ENCODE peak calls at places on chromosomes 6 and 20, in four cellular contexts. C, G, Z and I are unnamed samples.

GRCh38 chr20:62476074-62476838 is 461 bp upstream of the GATA5 start:
- DNase-seq in Z (peak; percentile 90), G (no peak), C (no peak), I (peak; percentile 82)

GRCh38 chr6:56986611-56987010 is 31.7 kb downstream of the BEND6 start:
- DNase-seq in C (no peak), Z (no peak), G (no peak), I (no peak)

GRCh38 chr20:6466065-6466810 is 301.2 kb upstream of the BMP2 start:
- DNase-seq in Z (no peak), G (no peak), C (peak; percentile 68), I (no peak)

GRCh38 chr6:165636015-165636414 is 27.0 kb downstream of the PDE10A start:
- DNase-seq in G (no peak), Z (no peak), C (no peak), I (no peak)

GRCh38 chr6:148671085-148671484 is 75.7 kb upstream of the UST start:
- DNase-seq in G (no peak), Z (no peak), C (no peak), I (no peak)

GRCh38 chr6:130933712-130934200 is 106.5 kb downstream of the SMLR1 start:
- DNase-seq in C (peak; percentile 98), G (no peak), Z (no peak), I (no peak)

GRCh38 chr6:53359843-53360834 is 11.4 kb upstream of the ELOVL5 start:
- DNase-seq in C (peak; percentile 83), G (no peak), Z (no peak), I (peak; percentile 25)

GRCh38 chr6:35920793-35921732 is at the start of gene SRPK1:
- DNase-seq in Z (peak; percentile 98), C (peak; percentile 87), G (peak; percentile 72), I (peak; percentile 99)

GRCh38 chr20:50876816-50877215 is 54.4 kb downstream of the ADNP start:
- DNase-seq in G (no peak), Z (no peak), C (no peak), I (no peak)

GRCh38 chr20:56968386-56969048 is 297.9 kb downstream of the BMP7 start:
- DNase-seq in G (no peak), C (no peak), Z (no peak), I (no peak)

GRCh38 chr6:15663057-15663638 is 320 bp upstream of the DTNBP1 start:
- DNase-seq in C (no peak), G (peak; percentile 34), Z (peak; percentile 99), I (peak; percentile 97)

GRCh38 chr6:25943887-25944286 is 13.4 kb upstream of the SLC17A2 start:
- DNase-seq in Z (no peak), G (no peak), C (no peak), I (no peak)

GRCh38 chr6:119215885-119216590 is 133.5 kb downstream of the MAN1A1 start:
- DNase-seq in C (peak; percentile 15), Z (peak; percentile 45), G (no peak), I (peak; percentile 14)

GRCh38 chr6:119218548-119218947 is 131.0 kb downstream of the MAN1A1 start:
- DNase-seq in C (no peak), G (no peak), Z (no peak), I (no peak)

GRCh38 chr6:119210596-119210995 is 132.1 kb upstream of the FAM184A start:
- DNase-seq in Z (no peak), C (no peak), G (no peak), I (no peak)

GRCh38 chr6:119220452-119220851 is 129.1 kb downstream of the MAN1A1 start:
- DNase-seq in C (no peak), G (no peak), Z (no peak), I (no peak)

DNA sequence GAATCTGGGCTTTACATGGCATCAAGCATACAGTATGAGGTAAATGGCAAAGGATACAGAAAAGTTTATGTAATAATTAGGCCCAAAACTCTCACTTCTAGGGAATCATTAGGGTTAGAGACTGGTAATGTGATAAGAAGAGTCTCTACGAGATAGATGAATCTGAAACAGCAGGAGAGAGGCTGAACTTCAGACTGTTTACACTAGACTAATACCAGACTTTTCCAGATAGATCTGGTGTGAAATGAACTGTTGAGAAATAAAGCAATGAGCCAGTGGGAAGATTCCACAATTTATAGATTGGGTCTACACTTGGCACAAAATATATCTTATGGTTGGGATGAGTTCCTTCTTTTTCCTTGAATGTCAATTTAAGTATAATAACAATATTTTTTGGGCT is 134.3 kb downstream of the MAN1A1 start:
- DNase-seq in G (no peak), C (peak; percentile 68), Z (no peak), I (no peak)
- TF ChIP-seq MAX in G (no peak), C (no peak), Z (no peak), I (no peak)

DNA sequence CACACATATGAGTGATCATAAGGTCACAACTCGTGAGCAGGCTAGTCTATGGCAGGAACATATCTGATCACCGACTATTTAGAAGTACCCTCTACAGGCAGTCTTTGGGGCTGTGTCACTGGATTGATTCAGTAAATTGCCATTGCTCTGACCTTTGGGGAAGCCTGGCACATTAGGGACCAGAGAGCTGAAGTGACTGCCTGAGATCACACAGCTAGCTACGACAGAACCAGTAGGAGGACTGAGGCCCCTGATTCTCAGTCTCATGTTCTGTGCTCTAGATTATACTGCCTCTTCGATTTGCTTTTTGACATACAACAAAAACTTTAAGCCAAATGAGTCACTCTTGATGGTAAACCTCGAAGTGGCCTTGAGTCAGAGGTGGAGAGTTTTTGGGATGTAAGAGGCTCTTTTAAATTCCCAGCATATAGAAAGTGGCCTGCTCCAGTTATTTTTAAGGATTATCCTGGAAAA is 247.5 kb upstream of the SUPT3H start:
- DNase-seq in C (no peak), G (no peak), Z (no peak), I (no peak)
- TF ChIP-seq ELF1 in C (no peak), G (no peak), Z (no peak), I (no peak)

DNA sequence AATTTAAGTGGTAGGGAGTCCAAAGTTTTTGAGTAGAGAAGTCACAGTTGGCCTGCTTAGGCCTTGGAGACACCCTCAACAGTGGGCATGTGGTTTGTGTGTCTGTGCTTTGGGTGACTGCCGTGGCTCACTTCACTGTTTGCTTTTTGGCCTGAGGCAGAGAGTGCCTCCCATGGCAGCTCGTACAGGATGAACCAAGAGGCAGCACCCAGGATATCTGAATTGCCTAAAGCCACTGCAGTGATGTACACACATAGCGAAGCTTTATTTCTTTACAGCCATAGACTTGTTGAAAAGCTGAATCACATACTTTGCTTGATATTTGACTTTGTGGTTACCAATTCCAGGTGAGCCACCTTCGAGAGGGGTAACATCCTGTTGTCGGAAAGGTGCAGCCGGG is 21.6 kb downstream of the RREB1 start:
- DNase-seq in Z (no peak), G (no peak), C (no peak), I (no peak)
- TF ChIP-seq MAX in Z (no peak), G (no peak), C (no peak), I (no peak)

DNA sequence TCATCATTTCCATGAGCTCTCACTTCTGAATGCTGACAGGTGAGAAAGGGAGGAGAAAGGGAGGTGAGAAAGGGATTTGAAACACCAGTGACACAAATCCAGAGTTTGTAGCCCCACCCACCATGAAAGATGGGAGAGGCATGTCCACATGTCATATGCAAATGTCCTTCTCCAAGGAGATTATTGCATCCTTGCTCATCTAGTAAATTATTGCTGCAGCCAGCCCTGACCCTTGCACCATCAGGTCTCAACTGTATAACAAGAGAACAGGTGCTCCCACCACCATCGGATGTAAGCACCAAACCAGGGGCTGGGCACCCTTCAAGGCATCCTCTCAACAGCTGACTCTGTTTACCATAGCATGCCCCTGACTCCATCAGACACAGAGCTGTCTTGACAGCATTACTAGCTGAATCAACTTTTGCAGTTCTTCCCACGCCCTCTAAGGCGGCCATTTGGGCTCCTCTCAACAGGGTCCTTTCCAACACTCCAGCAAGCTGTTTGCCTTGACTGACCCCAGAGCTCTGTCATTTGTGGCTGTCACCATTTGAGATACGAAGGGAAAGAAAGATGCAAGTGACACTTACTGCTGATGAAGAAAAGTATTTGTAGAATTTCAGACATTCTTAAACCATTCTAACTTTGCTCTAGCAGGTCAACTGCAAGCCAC is 14.3 kb downstream of the GFOD1 start:
- DNase-seq in G (no peak), Z (no peak), C (no peak), I (no peak)
- TF ChIP-seq ELF1 in G (no peak), Z (no peak), C (no peak), I (no peak)

GRCh38 chr6:34052918-34053608 is 92.8 kb downstream of the GRM4 start:
- DNase-seq in Z (no peak), G (no peak), C (no peak), I (no peak)

GRCh38 chr6:34052071-34052825 is 93.6 kb downstream of the GRM4 start:
- DNase-seq in Z (no peak), C (no peak), G (no peak), I (no peak)

GRCh38 chr6:34055223-34055933 is 90.5 kb downstream of the GRM4 start:
- DNase-seq in C (peak; percentile 60), Z (peak; percentile 94), G (peak; percentile 55), I (peak; percentile 92)

GRCh38 chr6:34051339-34051919 is 94.5 kb downstream of the GRM4 start:
- DNase-seq in C (no peak), G (no peak), Z (no peak), I (no peak)

GRCh38 chr6:34053721-34054120 is 92.2 kb downstream of the GRM4 start:
- DNase-seq in Z (no peak), G (no peak), C (no peak), I (no peak)
- TF ChIP-seq MAX in Z (no peak), G (no peak), C (no peak), I (no peak)

GRCh38 chr6:1580109-1580508 is 29.6 kb upstream of the FOXC1 start:
- DNase-seq in C (no peak), G (no peak), Z (no peak), I (no peak)
- TF ChIP-seq ELF1 in C (no peak), G (no peak), Z (no peak), I (no peak)